ENCODE peak calls at places on chromosomes 13 and 19, in six cellular contexts. J is HCT116, N is HepG2, L is SK-N-SH, M is GM12878, O is K562. Y is an unnamed sample.

GRCh38 chr19:15810335-15810734 is 5.1 kb downstream of the OR10H1 start:
- DNase-seq in J (no peak), N (peak; percentile 24), L (no peak), M (no peak), O (peak; percentile 44), Y (no peak)

GRCh38 chr13:45367358-45367757 is 26.4 kb upstream of the TPT1 start:
- DNase-seq in J (peak; percentile 95), N (peak; percentile 69), L (no peak), M (peak; percentile 67), O (peak; percentile 50), Y (peak; percentile 79)

GRCh38 chr19:39671739-39672363 is 16.1 kb downstream of the LGALS16 start:
- DNase-seq in J (peak; percentile 66), N (peak; percentile 60), L (peak; percentile 34), M (no peak), O (no peak), Y (peak; percentile 100)

GRCh38 chr19:4473708-4474503 is 1.8 kb downstream of the HDGFL2 start:
- DNase-seq in J (no peak), N (no peak), L (peak; percentile 43), M (no peak), O (no peak), Y (no peak)

GRCh38 chr19:22116760-22117159 is 64.5 kb downstream of the ZNF257 start:
- DNase-seq in J (no peak), N (no peak), L (no peak), M (no peak), O (no peak), Y (no peak)

GRCh38 chr13:48000559-48001126 is 430 bp downstream of the SUCLA2 start:
- DNase-seq in J (no peak), N (no peak), L (no peak), M (no peak), O (no peak), Y (no peak)

GRCh38 chr19:41431426-41432386 is 4.5 kb upstream of the B3GNT8 start:
- DNase-seq in J (no peak), N (peak; percentile 24), L (no peak), M (no peak), O (no peak), Y (no peak)

GRCh38 chr13:110506396-110506795 is 55.1 kb downstream of the RAB20 start:
- DNase-seq in J (no peak), N (no peak), L (no peak), M (no peak), O (peak; percentile 55), Y (no peak)

GRCh38 chr13:89097994-89098393 is 1426.8 kb downstream of the SLITRK5 start:
- DNase-seq in J (no peak), N (no peak), L (no peak), M (no peak), O (no peak), Y (no peak)

GRCh38 chr19:40803857-40804782 is 5.1 kb downstream of the EGLN2 start:
- DNase-seq in J (no peak), N (peak; percentile 52), L (no peak), M (peak; percentile 57), O (no peak), Y (no peak)

GRCh38 chr13:109028626-109029025 is 399.2 kb downstream of the MYO16 start:
- DNase-seq in J (no peak), N (no peak), L (no peak), M (no peak), O (no peak), Y (no peak)

GRCh38 chr13:40232321-40232720 is 434.1 kb downstream of the FOXO1 start:
- DNase-seq in J (no peak), N (no peak), L (no peak), M (no peak), O (no peak), Y (no peak)

GRCh38 chr13:109918179-109918651 is 131.8 kb upstream of the IRS2 start:
- DNase-seq in J (no peak), N (no peak), L (no peak), M (no peak), O (no peak), Y (no peak)

GRCh38 chr13:111327701-111328100 is 7.3 kb downstream of the TEX29 start:
- DNase-seq in J (no peak), N (no peak), L (peak; percentile 11), M (no peak), O (no peak), Y (no peak)

GRCh38 chr13:54194233-54195024 is 1165.8 kb downstream of the OLFM4 start:
- DNase-seq in J (no peak), N (no peak), L (no peak), M (no peak), O (no peak), Y (no peak)

GRCh38 chr13:84500016-84500415 is 617.7 kb upstream of the SLITRK1 start:
- DNase-seq in J (no peak), N (no peak), L (no peak), M (no peak), O (no peak), Y (no peak)

GRCh38 chr13:83819611-83820010 is 62.7 kb downstream of the SLITRK1 start:
- DNase-seq in J (no peak), N (no peak), L (no peak), M (no peak), O (no peak), Y (no peak)

GRCh38 chr19:42655748-42656147 is 61.0 kb upstream of the CEACAM8 start:
- DNase-seq in J (no peak), N (no peak), L (no peak), M (no peak), O (no peak), Y (no peak)

GRCh38 chr19:51123381-51124186 is 1.1 kb upstream of the SIGLEC9 start:
- DNase-seq in J (no peak), N (no peak), L (no peak), M (no peak), O (no peak), Y (no peak)

GRCh38 chr19:48330012-48330681 is 4.8 kb downstream of the EMP3 start:
- DNase-seq in J (no peak), N (no peak), L (peak; percentile 91), M (peak; percentile 65), O (no peak), Y (no peak)

GRCh38 chr13:51832471-51833152 is 12.4 kb downstream of the TMEM272 start:
- DNase-seq in J (no peak), N (no peak), L (peak; percentile 39), M (no peak), O (no peak), Y (no peak)

GRCh38 chr13:34931572-34931971 is 10.5 kb upstream of the NBEA start:
- DNase-seq in J (peak; percentile 13), N (peak; percentile 18), L (no peak), M (no peak), O (no peak), Y (no peak)

GRCh38 chr19:3129112-3129511 is 6.7 kb upstream of the GNA15 start:
- DNase-seq in J (peak; percentile 48), N (peak; percentile 35), L (no peak), M (no peak), O (no peak), Y (no peak)

GRCh38 chr13:99979453-99980200 is 2.0 kb upstream of the ZIC2 start:
- DNase-seq in J (no peak), N (no peak), L (peak; percentile 56), M (no peak), O (no peak), Y (no peak)

GRCh38 chr13:49806126-49806536 is 13.6 kb upstream of the KPNA3 start:
- DNase-seq in J (no peak), N (peak; percentile 90), L (no peak), M (no peak), O (no peak), Y (no peak)

GRCh38 chr13:102517959-102518358 is 78.8 kb upstream of the TPP2 start:
- DNase-seq in J (no peak), N (no peak), L (peak; percentile 12), M (no peak), O (no peak), Y (no peak)
- H3K27ac ChIP-seq in J (no peak overlapping the region), N (no peak overlapping the region), L (peak overlapping the region; percentile 30), M (no peak overlapping the region), O (no peak overlapping the region), Y (no peak overlapping the region)

DNA sequence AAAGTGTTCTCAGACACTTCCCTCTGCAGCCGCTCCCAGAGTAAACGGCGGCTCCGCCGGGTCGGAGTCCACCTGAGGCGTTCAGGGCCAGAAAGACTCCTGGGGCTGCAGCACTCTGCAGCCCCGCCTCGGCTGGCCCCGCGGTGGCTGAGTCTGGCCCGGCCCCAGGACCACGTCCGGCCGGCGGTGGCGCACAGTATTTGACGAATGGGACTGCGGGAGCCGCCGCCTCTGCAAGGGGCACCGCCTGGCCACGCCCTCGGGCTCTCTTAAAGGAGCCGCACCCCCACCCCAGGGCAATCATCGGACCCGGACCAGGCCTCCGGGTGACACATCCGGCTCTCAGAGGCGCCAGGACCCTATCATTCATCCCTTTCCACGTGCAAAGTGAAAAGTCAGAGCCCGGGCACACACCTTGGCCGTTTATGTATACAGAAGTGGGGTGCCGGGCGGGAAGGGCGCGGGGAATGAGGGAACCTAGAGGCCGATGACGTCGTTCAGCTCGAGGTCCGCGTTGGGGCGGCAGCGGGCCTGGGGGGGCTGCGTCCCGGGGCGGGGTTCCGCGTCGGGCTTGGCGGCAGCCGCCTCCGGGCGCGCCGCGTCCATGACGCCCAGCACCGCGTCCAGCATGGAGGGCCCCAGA is 1.2 kb upstream of the LENG9 start:
- DNase-seq in J (peak; percentile 69), N (peak; percentile 82), L (peak; percentile 92), M (no peak), O (peak; percentile 86), Y (no peak)
- TF ChIP-seq CTCF in J (no peak), N (peak; percentile 41), L (no peak), M (no peak), O (peak; percentile 5), Y (no peak)

DNA sequence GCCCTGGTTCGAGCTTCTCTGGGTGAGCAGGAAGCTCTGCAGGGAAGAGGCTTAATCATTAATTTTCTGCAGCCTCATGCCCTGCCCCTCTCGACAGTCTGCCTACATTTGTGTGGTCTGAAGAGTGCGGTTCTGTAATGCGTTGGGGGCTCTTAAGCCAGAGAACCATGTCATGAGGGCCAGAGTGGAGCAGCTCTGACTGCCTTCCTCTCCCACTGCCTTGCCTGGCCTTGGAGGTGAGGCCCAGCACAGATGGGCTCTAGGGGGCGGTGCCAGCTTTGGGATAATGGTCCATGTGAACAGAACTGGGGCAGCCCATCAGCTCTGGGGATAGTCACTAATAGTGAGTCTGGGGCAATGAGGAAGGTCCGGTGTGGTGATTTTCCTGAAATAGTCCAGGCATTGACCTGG is 5.7 kb downstream of the FGF9 start:
- DNase-seq in J (no peak), N (no peak), L (peak; percentile 11), M (no peak), O (no peak), Y (no peak)
- TF ChIP-seq SIN3A in J (no peak), N (no peak), L (no peak), M (no peak), O (no peak), Y (no peak)

GRCh38 chr19:5686326-5686646 is 3.8 kb upstream of the RPL36 start:
- DNase-seq in J (no peak), N (no peak), L (no peak), M (no peak), O (no peak), Y (no peak)
- H3K27ac ChIP-seq in J (peak overlapping the region; percentile 73), N (peak overlapping the region; percentile 72), L (peak overlapping the region; percentile 72), M (peak overlapping the region; percentile 50), O (peak overlapping the region; percentile 81), Y (no peak overlapping the region)

GRCh38 chr13:20116213-20116612 is 44.6 kb downstream of the GJA3 start:
- DNase-seq in J (no peak), N (no peak), L (no peak), M (no peak), O (no peak), Y (no peak)
- TF ChIP-seq CTCF in J (peak; percentile 37), N (peak; percentile 53), L (no peak), M (no peak), O (no peak), Y (no peak)

GRCh38 chr13:59250276-59250990 is 913.3 kb downstream of the DIAPH3 start:
- DNase-seq in J (no peak), N (no peak), L (no peak), M (no peak), O (no peak), Y (no peak)

GRCh38 chr13:59247166-59247565 is 916.6 kb downstream of the DIAPH3 start:
- DNase-seq in J (no peak), N (no peak), L (no peak), M (no peak), O (no peak), Y (no peak)
- TF ChIP-seq SIN3A in J (no peak), N (no peak), L (no peak), M (no peak), O (no peak), Y (no peak)